ENCODE peak calls at places on chromosomes 7 and 10, in eight cellular contexts. D, T, G, B, S, V, Q and O are unnamed samples.

GRCh38 chr7:111113263-111114017 is 22.5 kb downstream of the LRRN3 start:
- DNase-seq in B (peak), S (peak), D (no peak), G (no peak), V (peak), Q (peak), T (peak), O (no peak)

GRCh38 chr10:49474901-49475300 is 64.0 kb downstream of the ERCC6 start:
- DNase-seq in S (no peak), T (peak), V (peak), Q (peak), D (no peak), G (no peak), B (no peak), O (peak)

GRCh38 chr7:22725585-22725984 is 1.4 kb upstream of the IL6 start:
- DNase-seq in Q (peak), D (no peak), V (peak), G (no peak), S (peak), B (no peak), T (peak), O (no peak)

GRCh38 chr7:150417863-150418262 is 32.6 kb upstream of the GIMAP8 start:
- DNase-seq in D (no peak), Q (no peak), T (no peak), B (no peak), V (no peak), G (no peak), S (no peak), O (no peak)

GRCh38 chr10:51137741-51138529 is 63.6 kb downstream of the PRKG1 start:
- DNase-seq in S (peak), B (peak), T (peak), D (no peak), G (no peak), Q (peak), V (peak), O (peak)

GRCh38 chr10:124732931-124733536 is 11.1 kb downstream of the FAM53B start:
- DNase-seq in G (no peak), Q (peak), V (no peak), D (peak), T (no peak), B (no peak), S (peak), O (no peak)

GRCh38 chr10:78405231-78405630 is 371.6 kb downstream of the RPS24 start:
- DNase-seq in Q (no peak), G (peak), D (no peak), S (no peak), T (peak), V (no peak), B (no peak), O (no peak)

GRCh38 chr7:35351466-35351865 is 97.6 kb upstream of the TBX20 start:
- DNase-seq in V (no peak), T (no peak), D (no peak), B (no peak), Q (no peak), G (no peak), S (no peak), O (no peak)

GRCh38 chr10:75398630-75399460 is 2.7 kb downstream of the ZNF503 start:
- DNase-seq in G (peak), B (no peak), Q (no peak), V (no peak), S (peak), T (peak), D (peak), O (no peak)

GRCh38 chr7:46256870-46257528 is 335.9 kb upstream of the IGFBP3 start:
- DNase-seq in G (no peak), D (no peak), Q (no peak), S (peak), V (no peak), B (peak), T (no peak), O (no peak)

GRCh38 chr7:17010637-17011300 is 129.0 kb upstream of the AGR3 start:
- DNase-seq in G (no peak), T (no peak), D (no peak), S (no peak), B (no peak), V (no peak), Q (no peak), O (no peak)

GRCh38 chr7:130844811-130845580 is 111.0 kb upstream of the KLF14 start:
- DNase-seq in T (peak), B (no peak), S (peak), D (peak), Q (peak), G (no peak), V (peak), O (no peak)

GRCh38 chr10:49139000-49139865 is 5.4 kb upstream of the FAM170B start:
- DNase-seq in B (peak), D (no peak), V (no peak), Q (peak), T (peak), G (no peak), S (peak), O (no peak)

GRCh38 chr10:92740762-92741161 is 51.0 kb downstream of the HHEX start:
- DNase-seq in G (no peak), S (no peak), Q (peak), T (no peak), D (no peak), V (peak), B (no peak), O (no peak)

GRCh38 chr7:27520828-27521790 is 141.6 kb downstream of the HIBADH start:
- DNase-seq in Q (peak), G (peak), S (peak), B (no peak), D (peak), T (no peak), V (peak), O (no peak)

GRCh38 chr7:76122516-76123239 is 74.8 kb downstream of the MDH2 start:
- DNase-seq in G (no peak), V (peak), S (peak), T (no peak), B (no peak), Q (no peak), D (no peak), O (no peak)

GRCh38 chr7:76123316-76123715 is 75.4 kb downstream of the MDH2 start:
- DNase-seq in G (no peak), D (no peak), B (no peak), T (peak), Q (no peak), V (no peak), S (no peak), O (no peak)

GRCh38 chr7:76126632-76127031 is 75.1 kb upstream of the SRRM3 start:
- DNase-seq in G (no peak), T (no peak), D (no peak), Q (no peak), V (no peak), B (no peak), S (no peak), O (no peak)

GRCh38 chr7:76129366-76129765 is 72.3 kb upstream of the SRRM3 start:
- DNase-seq in B (no peak), Q (peak), V (peak), T (no peak), G (no peak), D (no peak), S (peak), O (no peak)

DNA sequence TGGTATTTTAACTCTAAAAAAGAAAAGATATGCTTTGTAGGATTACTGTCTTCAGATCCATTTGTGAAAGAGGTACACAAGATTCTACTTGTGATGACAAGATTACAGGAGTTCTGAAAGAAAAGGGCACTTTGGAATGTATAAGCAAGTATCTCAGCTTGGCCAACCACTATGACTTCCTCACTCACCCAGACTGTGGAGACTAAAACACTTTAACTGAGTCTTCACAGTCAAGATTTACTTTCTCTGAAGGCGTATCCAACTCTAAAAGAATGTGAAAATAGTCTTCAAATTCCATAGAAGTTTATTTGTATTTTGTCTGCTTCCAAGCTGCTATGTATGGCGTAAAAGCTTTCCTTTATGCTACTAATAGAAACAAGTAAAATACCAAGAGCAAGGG is 76.1 kb upstream of the SRRM3 start:
- DNase-seq in S (no peak), V (no peak), G (no peak), Q (peak), T (no peak), D (no peak), B (no peak), O (no peak)
- TF ChIP-seq CTCF in S (no peak), V (no peak), G (no peak), Q (no peak), T (no peak), D (no peak), B (no peak), O (no peak)

DNA sequence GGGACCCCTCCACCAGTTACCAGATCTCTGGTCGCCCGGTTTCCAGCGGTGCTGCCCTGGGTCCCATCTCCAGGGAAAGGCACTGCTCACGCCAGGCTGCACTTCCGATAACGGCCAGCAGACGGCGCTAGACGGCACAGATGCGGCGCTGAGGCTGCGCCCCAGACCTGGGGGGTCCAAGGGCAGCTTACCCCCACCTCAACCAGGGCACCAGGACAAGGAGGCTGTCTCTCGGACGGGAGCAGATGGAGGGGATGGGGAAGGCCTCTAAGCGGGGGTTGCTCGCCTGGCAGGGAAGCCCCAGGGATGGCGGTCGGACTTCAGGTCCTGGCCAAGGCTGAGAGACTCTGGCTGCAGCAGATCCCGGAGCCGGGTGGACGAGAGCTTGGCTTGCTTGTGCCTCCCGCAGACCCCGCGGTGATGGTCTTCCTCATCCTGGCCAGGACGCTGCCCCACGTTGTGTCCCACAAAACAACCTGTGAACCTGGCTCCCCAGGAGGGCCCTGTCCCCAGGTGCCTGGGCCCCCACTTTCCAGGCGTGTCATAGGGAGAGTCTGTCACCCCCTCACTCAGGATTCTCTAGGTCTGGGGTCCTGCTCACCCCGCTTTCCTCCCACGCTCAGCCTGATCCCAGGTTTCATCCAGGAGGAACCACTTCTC is 23.9 kb upstream of the ZNF716 start:
- DNase-seq in D (no peak), G (no peak), B (no peak), V (no peak), T (no peak), Q (no peak), S (no peak), O (no peak)
- TF ChIP-seq CTCF in D (no peak), G (no peak), B (no peak), V (peak), T (peak), Q (no peak), S (no peak), O (peak)

GRCh38 chr7:12929416-12930140 is 242.1 kb downstream of the ARL4A start:
- DNase-seq in B (no peak), V (peak), D (no peak), Q (no peak), G (no peak), S (peak), T (no peak), O (no peak)

GRCh38 chr7:12926236-12926635 is 238.8 kb downstream of the ARL4A start:
- DNase-seq in B (no peak), T (no peak), V (peak), Q (no peak), D (no peak), G (no peak), S (peak), O (no peak)

GRCh38 chr7:12930534-12930933 is 243.1 kb downstream of the ARL4A start:
- DNase-seq in Q (peak), G (no peak), V (peak), B (no peak), T (no peak), S (peak), D (no peak), O (no peak)

GRCh38 chr7:12923971-12924370 is 236.5 kb downstream of the ARL4A start:
- DNase-seq in Q (peak), V (no peak), T (peak), G (no peak), D (no peak), S (no peak), B (no peak), O (peak)

GRCh38 chr7:12927635-12928434 is 240.4 kb downstream of the ARL4A start:
- DNase-seq in G (no peak), V (no peak), B (no peak), D (no peak), S (no peak), Q (no peak), T (no peak), O (no peak)
- TF ChIP-seq CTCF in G (no peak), V (no peak), B (no peak), D (no peak), S (no peak), Q (no peak), T (no peak), O (no peak)

GRCh38 chr10:130764651-130765050 is 546.9 kb downstream of the TCERG1L start:
- DNase-seq in V (no peak), G (no peak), B (no peak), T (no peak), D (no peak), Q (no peak), S (no peak), O (no peak)
- TF ChIP-seq CTCF in V (no peak), G (no peak), B (no peak), T (no peak), D (no peak), Q (no peak), S (no peak), O (no peak)